ENCODE peak calls at places on chromosomes 2 and 18, in nine cellular contexts. L is Peyer's patch; K is CD8-positive, alpha-beta T cell; R is upper lobe of right lung; X is colonic mucosa; Z is sigmoid colon; P is left ventricle myocardium inferior; W is gastrocnemius medialis; M is CD8-positive, alpha-beta memory T cell. I is an unnamed sample. For H3K4me1 and H3K36me3, the result is how much of the 10 kb centered on the place peaks cover.

GRCh38 chr2:109304248-109304647 is 175.2 kb downstream of the SH3RF3 start:
- DNase-seq in W (no peak), Z (no peak), P (no peak), X (no peak), K (no peak), M (no peak), R (no peak), L (no peak), I (no peak)

GRCh38 chr18:49273201-49273880 is 187.1 kb downstream of the DYM start:
- DNase-seq in M (no peak), R (no peak), P (no peak), Z (no peak), L (no peak), K (no peak), W (no peak), X (peak), I (no peak)

GRCh38 chr2:207768168-207768890 is 1.4 kb downstream of the FZD5 start:
- DNase-seq in M (peak), R (peak), P (peak), L (peak), X (peak), W (peak), Z (peak), K (peak), I (no peak)

GRCh38 chr2:1269812-1270211 is 143.5 kb upstream of the TPO start:
- DNase-seq in R (no peak), X (no peak), M (no peak), P (no peak), K (no peak), Z (no peak), L (no peak), W (no peak), I (no peak)

GRCh38 chr18:61764381-61764780 is 128.4 kb downstream of the RNF152 start:
- DNase-seq in Z (no peak), L (no peak), W (no peak), P (no peak), K (no peak), R (no peak), M (peak), X (no peak), I (no peak)

GRCh38 chr2:10951558-10952414 is 40.1 kb downstream of the KCNF1 start:
- DNase-seq in M (no peak), Z (no peak), L (peak), P (no peak), W (no peak), R (no peak), X (no peak), K (no peak), I (no peak)

GRCh38 chr18:26813043-26813442 is 52.5 kb downstream of the AQP4 start:
- DNase-seq in X (peak), R (no peak), L (peak), P (no peak), Z (no peak), W (peak), K (no peak), M (no peak), I (no peak)

GRCh38 chr2:25587361-25587760 is 86.0 kb downstream of the DTNB start:
- DNase-seq in Z (no peak), M (no peak), X (no peak), K (no peak), W (no peak), R (no peak), L (no peak), P (no peak), I (no peak)

GRCh38 chr18:3914833-3915598 is 465.0 kb downstream of the TGIF1 start:
- DNase-seq in R (no peak), X (no peak), L (no peak), Z (no peak), K (no peak), W (no peak), P (no peak), M (no peak), I (no peak)

GRCh38 chr2:126642031-126642430 is 13.9 kb upstream of the GYPC start:
- DNase-seq in L (no peak), M (no peak), R (no peak), P (no peak), W (no peak), Z (no peak), K (no peak), X (no peak), I (no peak)

GRCh38 chr2:44171018-44171417 is 2.3 kb downstream of the PPM1B start:
- DNase-seq in K (no peak), L (no peak), R (no peak), P (no peak), M (no peak), Z (no peak), W (no peak), X (no peak), I (no peak)

GRCh38 chr18:67402543-67402942 is 114.0 kb downstream of the DSEL start:
- DNase-seq in W (no peak), P (no peak), X (no peak), Z (no peak), M (no peak), K (no peak), L (no peak), R (no peak), I (no peak)

GRCh38 chr2:86631846-86632485 is 8.3 kb upstream of the RNF103 start:
- DNase-seq in M (no peak), K (no peak), R (no peak), L (peak), W (no peak), Z (no peak), X (no peak), P (no peak), I (no peak)

GRCh38 chr2:11748018-11748860 is 1.8 kb downstream of the LPIN1 start:
- DNase-seq in R (no peak), Z (no peak), M (no peak), W (no peak), L (no peak), P (no peak), X (no peak), K (no peak), I (no peak)

GRCh38 chr18:3985664-3986063 is 469.4 kb downstream of the DLGAP1 start:
- DNase-seq in L (no peak), M (no peak), K (no peak), P (no peak), R (no peak), W (no peak), X (no peak), Z (no peak), I (no peak)

GRCh38 chr2:177332041-177332991 is 60.3 kb upstream of the AGPS start:
- DNase-seq in M (peak), W (peak), X (peak), R (no peak), Z (peak), L (peak), P (peak), K (peak), I (peak)

GRCh38 chr2:226609361-226609760 is 190.3 kb downstream of the IRS1 start:
- DNase-seq in R (no peak), W (no peak), X (no peak), P (no peak), K (no peak), L (no peak), Z (no peak), M (no peak), I (no peak)

GRCh38 chr18:60053747-60054304 is 154.0 kb downstream of the PMAIP1 start:
- DNase-seq in R (no peak), P (no peak), Z (no peak), K (no peak), X (peak), L (peak), W (no peak), M (no peak), I (no peak)

GRCh38 chr2:168241208-168241607 is 6.2 kb downstream of the STK39 start:
- DNase-seq in X (no peak), Z (no peak), M (no peak), W (no peak), P (no peak), R (no peak), L (no peak), K (no peak), I (no peak)

GRCh38 chr2:38533757-38534545 is 68.8 kb downstream of the HNRNPLL start:
- DNase-seq in M (no peak), Z (no peak), R (no peak), X (no peak), L (no peak), W (no peak), K (no peak), P (no peak), I (no peak)

GRCh38 chr2:38535745-38536506 is 66.8 kb downstream of the HNRNPLL start:
- DNase-seq in L (peak), M (peak), X (peak), Z (peak), W (peak), P (peak), R (peak), K (peak), I (peak)

GRCh38 chr2:38533180-38533579 is 69.5 kb downstream of the HNRNPLL start:
- DNase-seq in K (no peak), W (no peak), M (no peak), Z (peak), R (no peak), P (no peak), X (no peak), L (peak), I (no peak)

GRCh38 chr2:38534746-38535403 is 67.9 kb downstream of the HNRNPLL start:
- DNase-seq in K (no peak), M (no peak), R (no peak), Z (peak), L (peak), X (peak), W (no peak), P (no peak), I (no peak)

DNA sequence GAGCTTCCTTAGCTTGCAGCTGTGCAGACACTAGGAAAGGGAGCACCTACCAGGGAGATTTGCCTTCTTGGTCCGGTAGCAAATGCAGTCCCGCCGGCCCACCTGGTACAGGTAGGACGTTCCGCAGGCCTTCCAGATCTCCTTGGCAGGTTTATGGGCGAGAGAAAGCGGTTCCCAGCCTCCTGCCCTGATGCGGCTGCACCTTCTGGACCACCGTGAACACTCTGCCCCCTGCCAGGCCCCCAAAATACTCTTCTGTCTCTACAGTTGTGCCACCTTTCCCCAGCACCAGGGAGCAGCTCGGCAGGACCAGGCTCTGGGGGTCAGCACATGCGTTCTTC is 67.4 kb downstream of the HNRNPLL start:
- DNase-seq in M (no peak), W (no peak), Z (peak), P (no peak), R (no peak), X (no peak), K (no peak), L (no peak), I (no peak)
- H3K4me1 ChIP-seq in M (under half), W (under half), Z (under half), P (under half), R (under half), X (under half), K (under half), L (under half), I (under half)

GRCh38 chr2:42321452-42322064 is 39.5 kb downstream of the COX7A2L start:
- DNase-seq in L (no peak), M (no peak), P (no peak), K (no peak), X (no peak), R (no peak), Z (no peak), W (no peak), I (no peak)

GRCh38 chr2:42327125-42327524 is 33.9 kb downstream of the COX7A2L start:
- DNase-seq in L (no peak), M (no peak), X (no peak), R (no peak), W (no peak), Z (no peak), P (no peak), K (no peak), I (no peak)

GRCh38 chr2:42328148-42328833 is 32.7 kb downstream of the COX7A2L start:
- DNase-seq in P (no peak), K (no peak), X (no peak), Z (no peak), R (no peak), W (no peak), M (peak), L (no peak), I (peak)

GRCh38 chr2:42324244-42324643 is 36.8 kb downstream of the COX7A2L start:
- DNase-seq in Z (no peak), W (no peak), X (no peak), K (no peak), R (no peak), L (no peak), P (no peak), M (no peak), I (no peak)

GRCh38 chr2:42324949-42325348 is 36.1 kb downstream of the COX7A2L start:
- DNase-seq in P (no peak), Z (no peak), M (no peak), W (no peak), R (no peak), L (no peak), K (no peak), X (no peak), I (no peak)
- H3K36me3 ChIP-seq in P (under half), Z (under half), M (under half), W (under half), R (under half), L (under half), K (under half), X (under half), I (under half)

GRCh38 chr2:153871231-153872221 is at the start of gene GALNT13:
- DNase-seq in Z (peak), P (peak), X (peak), M (no peak), K (no peak), W (no peak), L (peak), R (peak), I (no peak)
- H3K4me3 ChIP-seq in Z (peak), P (peak), X (no peak), M (no peak), K (no peak), W (no peak), L (peak), R (peak), I (no peak)

GRCh38 chr2:9247177-9247576 is 40.6 kb downstream of the ASAP2 start:
- DNase-seq in L (no peak), K (no peak), X (no peak), M (no peak), W (no peak), Z (no peak), P (no peak), R (no peak), I (no peak)
- H3K4me1 ChIP-seq in L (under half), K (under half), X (under half), M (under half), W (under half), Z (half or more), P (half or more), R (under half), I (under half)